ENCODE peak calls at places on chromosomes 6 and 20, in four cellular contexts. A is HepG2, D is H1, T is GM12878. B is an unnamed sample.
A peak's percentile ranks its signal among the peaks of the same experiment; 100 is the strongest.

GRCh38 chr6:51644426-51644825 is 443.0 kb downstream of the PKHD1 start:
- DNase-seq in A (no peak), D (no peak), T (no peak), B (no peak)

GRCh38 chr6:6452002-6452401 is 131.5 kb upstream of the F13A1 start:
- DNase-seq in A (no peak), D (no peak), T (no peak), B (no peak)

GRCh38 chr6:125267806-125268523 is 33.8 kb downstream of the HDDC2 start:
- DNase-seq in A (no peak), D (no peak), T (no peak), B (no peak)

GRCh38 chr6:166516256-166516655 is 70.2 kb downstream of the RAMACL start:
- DNase-seq in A (no peak), D (no peak), T (no peak), B (no peak)

GRCh38 chr20:9130407-9130995 is 61.6 kb downstream of the PLCB4 start:
- DNase-seq in A (no peak), D (no peak), T (no peak), B (no peak)

GRCh38 chr6:47016236-47016635 is 25.9 kb downstream of the ADGRF1 start:
- DNase-seq in A (no peak), D (no peak), T (no peak), B (peak; percentile 18)

GRCh38 chr6:140897804-140898573 is 1234.7 kb upstream of the GJE1 start:
- DNase-seq in A (peak; percentile 85), D (no peak), T (no peak), B (peak; percentile 66)

GRCh38 chr6:17476506-17476905 is 83.1 kb downstream of the CAP2 start:
- DNase-seq in A (no peak), D (no peak), T (no peak), B (no peak)

GRCh38 chr6:89273816-89274215 is 41.3 kb downstream of the GABRR2 start:
- DNase-seq in A (no peak), D (no peak), T (no peak), B (no peak)

GRCh38 chr20:11350126-11351005 is 567.3 kb upstream of the BTBD3 start:
- DNase-seq in A (no peak), D (no peak), T (no peak), B (no peak)

GRCh38 chr20:40948352-40949267 is 80.0 kb upstream of the TOP1 start:
- DNase-seq in A (no peak), D (no peak), T (no peak), B (no peak)

GRCh38 chr6:142893088-142893487 is 51.9 kb downstream of the HIVEP2 start:
- DNase-seq in A (no peak), D (no peak), T (no peak), B (no peak)

GRCh38 chr6:1792989-1793388 is 183.3 kb downstream of the FOXC1 start:
- DNase-seq in A (peak; percentile 53), D (no peak), T (no peak), B (peak; percentile 55)

GRCh38 chr6:12401200-12401599 is 111.0 kb downstream of the EDN1 start:
- DNase-seq in A (no peak), D (no peak), T (no peak), B (no peak)

GRCh38 chr6:94196891-94197290 is 777.5 kb upstream of the EPHA7 start:
- DNase-seq in A (no peak), D (no peak), T (no peak), B (no peak)

GRCh38 chr6:138509371-138509770 is 10.1 kb upstream of the NHSL1 start:
- DNase-seq in A (peak; percentile 71), D (no peak), T (no peak), B (peak; percentile 53)

GRCh38 chr6:22072939-22073338 is 223.9 kb downstream of the PRL start:
- DNase-seq in A (no peak), D (no peak), T (no peak), B (no peak)

GRCh38 chr6:157291356-157291755 is 32.0 kb downstream of the TMEM242 start:
- DNase-seq in A (no peak), D (no peak), T (no peak), B (no peak)

GRCh38 chr6:166405416-166405815 is 22.7 kb upstream of the MPC1 start:
- DNase-seq in A (no peak), D (no peak), T (no peak), B (no peak)

GRCh38 chr6:6643398-6643797 is 54.9 kb downstream of the LY86 start:
- DNase-seq in A (no peak), D (no peak), T (peak; percentile 91), B (no peak)

GRCh38 chr6:14178083-14178445 is 60.5 kb downstream of the CD83 start:
- DNase-seq in A (no peak), D (no peak), T (no peak), B (no peak)

GRCh38 chr20:57688864-57689263 is 21.0 kb downstream of the PMEPA1 start:
- DNase-seq in A (no peak), D (no peak), T (no peak), B (no peak)

GRCh38 chr20:31684153-31685003 is 38.3 kb downstream of the BCL2L1 start:
- DNase-seq in A (no peak), D (no peak), T (no peak), B (no peak)

GRCh38 chr20:40990542-40991120 is 38.0 kb upstream of the TOP1 start:
- DNase-seq in A (peak; percentile 93), D (peak; percentile 79), T (peak; percentile 70), B (peak; percentile 88)

GRCh38 chr20:3749689-3750639 is 17.5 kb downstream of the HSPA12B start:
- DNase-seq in A (peak; percentile 56), D (peak; percentile 94), T (no peak), B (peak; percentile 66)

GRCh38 chr6:158026901-158027589 is 45.4 kb downstream of the SYNJ2 start:
- DNase-seq in A (no peak), D (no peak), T (no peak), B (no peak)

GRCh38 chr6:96014846-96015245 is 928 bp upstream of the FUT9 start:
- DNase-seq in A (no peak), D (no peak), T (no peak), B (no peak)

GRCh38 chr6:138088307-138088744 is 18.9 kb downstream of the PERP start:
- DNase-seq in A (peak; percentile 42), D (no peak), T (no peak), B (no peak)

GRCh38 chr20:1298166-1298565 is 30.8 kb downstream of the SDCBP2 start:
- DNase-seq in A (no peak), D (no peak), T (no peak), B (no peak)

GRCh38 chr6:154236646-154237236 is 119.9 kb downstream of the IPCEF1 start:
- DNase-seq in A (no peak), D (no peak), T (no peak), B (no peak)

GRCh38 chr20:2804921-2805681 is 4.7 kb upstream of the CPXM1 start:
- DNase-seq in A (no peak), D (peak; percentile 72), T (no peak), B (no peak)

GRCh38 chr6:10451828-10452509 is 37.1 kb upstream of the TFAP2A start:
- DNase-seq in A (no peak), D (no peak), T (no peak), B (no peak)

GRCh38 chr20:24667689-24668383 is 198.4 kb downstream of the SYNDIG1 start:
- DNase-seq in A (no peak), D (no peak), T (no peak), B (no peak)

GRCh38 chr6:20211037-20211940 is 980 bp downstream of the MBOAT1 start:
- DNase-seq in A (no peak), D (no peak), T (no peak), B (no peak)
- TF ChIP-seq SP1 in A (no peak), D (no peak), T (no peak), B (no peak)

DNA sequence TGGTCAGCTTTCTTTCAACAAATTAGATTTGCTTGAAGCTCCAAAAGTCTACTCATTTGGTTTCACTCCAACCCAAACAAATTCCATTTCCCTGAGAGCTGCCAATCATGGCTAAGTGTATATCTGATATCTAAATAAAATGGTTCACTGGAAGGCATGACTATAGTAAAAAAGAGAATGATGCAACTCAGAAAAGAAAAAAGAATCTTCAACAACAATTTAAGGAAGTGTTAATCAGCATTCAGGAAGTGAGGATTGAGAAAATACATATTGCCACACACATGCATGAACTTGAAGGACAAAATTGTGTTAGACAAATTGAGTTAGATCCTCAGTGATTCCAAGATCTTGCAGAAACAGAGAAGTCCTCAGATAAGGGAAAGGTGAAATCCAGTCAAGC is 972.9 kb upstream of the FLRT3 start:
- DNase-seq in A (no peak), D (no peak), T (no peak), B (no peak)
- TF ChIP-seq SUZ12 in A (no peak), D (no peak), T (no peak), B (no peak)

DNA sequence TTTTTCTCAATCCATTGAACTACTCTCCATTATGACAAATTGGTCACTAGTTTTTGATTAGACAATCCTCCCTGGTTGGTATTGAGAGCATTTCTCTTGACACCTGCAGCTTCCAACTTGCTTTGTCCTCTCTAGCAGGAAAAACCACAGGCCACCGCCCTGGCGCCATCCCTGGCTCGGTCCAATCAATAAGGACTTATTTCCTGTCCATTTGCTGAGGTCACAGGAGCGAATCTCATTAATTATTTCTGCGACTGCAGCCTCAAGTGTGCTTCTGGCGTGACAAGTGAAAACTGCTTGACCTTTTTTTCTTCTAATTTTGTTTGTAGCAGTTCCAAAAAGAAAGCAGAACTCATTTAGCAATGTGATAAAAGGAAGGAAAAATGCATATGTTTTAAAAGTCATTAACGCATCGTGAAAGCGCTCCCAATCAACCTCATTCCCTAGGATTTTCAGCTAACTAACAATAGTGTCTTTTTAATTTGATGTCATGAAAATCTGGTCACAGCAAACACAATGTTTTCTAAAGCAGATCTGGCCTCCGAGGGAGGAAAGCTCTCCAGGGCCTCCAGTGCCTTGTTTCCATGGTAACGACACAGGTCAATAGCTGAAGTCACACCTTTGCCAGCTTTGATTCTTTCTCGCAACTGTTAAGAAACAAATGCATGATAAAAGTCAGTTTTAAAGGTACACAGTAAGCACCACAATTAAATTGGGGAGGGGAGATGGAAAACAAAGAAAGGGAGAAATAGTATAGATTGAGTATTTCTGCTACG is 39.0 kb upstream of the BEND3 start:
- DNase-seq in A (peak; percentile 33), D (no peak), T (no peak), B (no peak)
- TF ChIP-seq SP1 in A (no peak), D (no peak), T (no peak), B (no peak)

GRCh38 chr6:74872754-74873446 is 333.0 kb downstream of the COL12A1 start:
- DNase-seq in A (no peak), D (no peak), T (no peak), B (no peak)
- TF ChIP-seq SUZ12 in A (no peak), D (no peak), T (no peak), B (no peak)

GRCh38 chr6:146598785-146599405 is at the start of gene ADGB:
- DNase-seq in A (peak; percentile 36), D (peak; percentile 89), T (no peak), B (peak; percentile 87)
- TF ChIP-seq SP1 in A (no peak), D (no peak), T (no peak), B (no peak)

GRCh38 chr20:63120286-63121090 is 95.4 kb downstream of the YTHDF1 start:
- DNase-seq in A (no peak), D (no peak), T (no peak), B (no peak)
- TF ChIP-seq SUZ12 in A (no peak), D (no peak), T (no peak), B (no peak)